ENCODE peak calls at places on chromosome 14, in eight cellular contexts. P, L, W, Q, T, Y, R and V are unnamed samples. For H3K4me1 and H3K36me3, the result is how much of the 10 kb centered on the place peaks cover.

GRCh38 chr14:90903101-90903500 is 86.9 kb upstream of the TTC7B start:
- DNase-seq in Y (peak), R (peak), L (peak), T (no peak), W (peak), Q (peak), P (no peak), V (peak)

GRCh38 chr14:25953532-25954144 is 644.2 kb downstream of the NOVA1 start:
- DNase-seq in Y (no peak), P (peak), W (peak), R (no peak), Q (peak), T (no peak), L (no peak), V (peak)

GRCh38 chr14:53331921-53332320 is 178.8 kb upstream of the DDHD1 start:
- DNase-seq in Y (no peak), R (no peak), P (no peak), L (no peak), Q (no peak), W (no peak), T (no peak), V (no peak)

GRCh38 chr14:91889477-91890211 is 22.3 kb upstream of the TC2N start:
- DNase-seq in W (peak), L (no peak), Q (peak), T (no peak), Y (no peak), R (peak), P (peak), V (peak)

GRCh38 chr14:34971381-34971780 is 11.4 kb upstream of the SRP54 start:
- DNase-seq in T (no peak), W (no peak), Y (no peak), R (no peak), P (no peak), L (no peak), Q (no peak), V (no peak)

GRCh38 chr14:39266871-39267591 is 33.3 kb downstream of the MIA2 start:
- DNase-seq in W (peak), Y (peak), P (peak), T (peak), Q (peak), R (peak), L (peak), V (peak)

GRCh38 chr14:68789002-68789797 is 3.7 kb downstream of the ZFP36L1 start:
- DNase-seq in L (peak), Y (peak), R (peak), W (peak), P (peak), Q (peak), T (peak), V (peak)

GRCh38 chr14:88798161-88798560 is 5.4 kb upstream of the EML5 start:
- DNase-seq in W (no peak), P (no peak), Y (no peak), T (no peak), Q (no peak), L (no peak), R (no peak), V (no peak)

GRCh38 chr14:95256776-95257060 is 63.0 kb downstream of the CLMN start:
- DNase-seq in R (no peak), Q (no peak), W (no peak), P (no peak), T (no peak), Y (no peak), L (no peak), V (no peak)

GRCh38 chr14:37274652-37275051 is 76.9 kb downstream of the MIPOL1 start:
- DNase-seq in R (no peak), Y (no peak), T (no peak), P (no peak), L (no peak), Q (no peak), W (no peak), V (no peak)

GRCh38 chr14:105168496-105168978 is at the start of gene JAG2:
- DNase-seq in P (peak), W (no peak), T (no peak), Y (peak), R (peak), L (peak), Q (peak), V (no peak)

GRCh38 chr14:33814010-33814409 is 136.9 kb downstream of the EGLN3 start:
- DNase-seq in P (no peak), T (no peak), R (no peak), Q (no peak), W (no peak), L (no peak), Y (no peak), V (no peak)

GRCh38 chr14:41636492-41637392 is 30.1 kb downstream of the LRFN5 start:
- DNase-seq in T (no peak), P (no peak), Y (no peak), R (no peak), W (no peak), Q (no peak), L (no peak), V (no peak)

GRCh38 chr14:24197066-24197465 is 1.8 kb upstream of the TM9SF1 start:
- DNase-seq in W (no peak), T (no peak), Y (no peak), R (no peak), P (no peak), Q (no peak), L (no peak), V (no peak)

GRCh38 chr14:92579244-92579643 is 65.7 kb downstream of the RIN3 start:
- DNase-seq in L (no peak), Y (no peak), W (no peak), T (no peak), R (no peak), P (no peak), Q (no peak), V (no peak)

GRCh38 chr14:78519863-78520262 is 349.7 kb downstream of the NRXN3 start:
- DNase-seq in P (no peak), L (peak), Y (no peak), Q (peak), W (no peak), R (peak), T (no peak), V (no peak)

GRCh38 chr14:24861083-24861630 is 188.8 kb downstream of the STXBP6 start:
- DNase-seq in W (no peak), R (no peak), T (no peak), Q (no peak), Y (no peak), L (no peak), P (no peak), V (no peak)

GRCh38 chr14:22561661-22562579 is 27.1 kb downstream of the DAD1 start:
- DNase-seq in R (peak), L (no peak), W (no peak), Y (peak), P (no peak), Q (peak), T (no peak), V (no peak)

GRCh38 chr14:90453401-90453951 is 56.6 kb downstream of the CALM1 start:
- DNase-seq in T (no peak), P (no peak), Y (no peak), Q (no peak), R (no peak), W (peak), L (peak), V (no peak)

GRCh38 chr14:34951286-34951685 is 31.5 kb upstream of the SRP54 start:
- DNase-seq in R (no peak), Y (no peak), Q (no peak), T (no peak), W (no peak), L (no peak), P (no peak), V (no peak)

GRCh38 chr14:54621686-54622085 is 54.8 kb downstream of the SAMD4A start:
- DNase-seq in T (no peak), Q (no peak), R (no peak), Y (no peak), P (no peak), W (no peak), L (no peak), V (no peak)

GRCh38 chr14:54623279-54624004 is 56.5 kb downstream of the SAMD4A start:
- DNase-seq in L (no peak), Y (no peak), W (no peak), R (no peak), T (no peak), Q (no peak), P (no peak), V (no peak)

GRCh38 chr14:54614296-54614695 is 47.4 kb downstream of the SAMD4A start:
- DNase-seq in T (no peak), Y (no peak), L (no peak), Q (no peak), W (no peak), P (no peak), R (no peak), V (no peak)

GRCh38 chr14:54622189-54622958 is 55.4 kb downstream of the SAMD4A start:
- DNase-seq in R (no peak), T (no peak), L (no peak), Y (no peak), P (no peak), W (no peak), Q (no peak), V (no peak)

DNA sequence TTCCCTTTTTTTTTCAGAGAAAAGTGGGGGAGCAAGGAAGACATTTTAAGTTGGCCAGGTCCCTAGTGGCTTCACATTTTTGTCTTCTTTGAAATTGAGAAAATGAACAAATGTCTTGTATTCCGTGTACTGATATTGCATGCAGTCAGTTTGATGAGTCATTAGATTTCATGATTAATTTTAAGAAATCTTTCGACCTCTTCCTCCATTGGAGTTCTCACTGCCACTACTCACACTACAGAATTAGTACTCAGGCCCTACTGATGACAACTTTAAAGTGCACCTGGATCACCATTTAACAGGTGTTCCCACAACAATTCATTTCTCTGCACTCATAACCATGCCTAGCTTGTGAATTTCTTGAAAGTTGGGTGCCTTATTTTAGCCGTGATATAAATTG is 50.5 kb downstream of the SAMD4A start:
- DNase-seq in P (no peak), Q (no peak), L (no peak), T (no peak), R (no peak), W (no peak), Y (no peak), V (no peak)
- H3K4me1 ChIP-seq in P (under half), Q (under half), L (under half), T (under half), R (under half), W (under half), Y (under half), V (under half)

GRCh38 chr14:103692871-103693270 is 22.4 kb downstream of the XRCC3 start:
- DNase-seq in P (peak), R (no peak), Y (no peak), T (peak), Q (peak), L (no peak), W (no peak), V (no peak)
- H3K36me3 ChIP-seq in P (under half), R (under half), Y (under half), T (half or more), Q (under half), L (under half), W (under half), V (under half)

DNA sequence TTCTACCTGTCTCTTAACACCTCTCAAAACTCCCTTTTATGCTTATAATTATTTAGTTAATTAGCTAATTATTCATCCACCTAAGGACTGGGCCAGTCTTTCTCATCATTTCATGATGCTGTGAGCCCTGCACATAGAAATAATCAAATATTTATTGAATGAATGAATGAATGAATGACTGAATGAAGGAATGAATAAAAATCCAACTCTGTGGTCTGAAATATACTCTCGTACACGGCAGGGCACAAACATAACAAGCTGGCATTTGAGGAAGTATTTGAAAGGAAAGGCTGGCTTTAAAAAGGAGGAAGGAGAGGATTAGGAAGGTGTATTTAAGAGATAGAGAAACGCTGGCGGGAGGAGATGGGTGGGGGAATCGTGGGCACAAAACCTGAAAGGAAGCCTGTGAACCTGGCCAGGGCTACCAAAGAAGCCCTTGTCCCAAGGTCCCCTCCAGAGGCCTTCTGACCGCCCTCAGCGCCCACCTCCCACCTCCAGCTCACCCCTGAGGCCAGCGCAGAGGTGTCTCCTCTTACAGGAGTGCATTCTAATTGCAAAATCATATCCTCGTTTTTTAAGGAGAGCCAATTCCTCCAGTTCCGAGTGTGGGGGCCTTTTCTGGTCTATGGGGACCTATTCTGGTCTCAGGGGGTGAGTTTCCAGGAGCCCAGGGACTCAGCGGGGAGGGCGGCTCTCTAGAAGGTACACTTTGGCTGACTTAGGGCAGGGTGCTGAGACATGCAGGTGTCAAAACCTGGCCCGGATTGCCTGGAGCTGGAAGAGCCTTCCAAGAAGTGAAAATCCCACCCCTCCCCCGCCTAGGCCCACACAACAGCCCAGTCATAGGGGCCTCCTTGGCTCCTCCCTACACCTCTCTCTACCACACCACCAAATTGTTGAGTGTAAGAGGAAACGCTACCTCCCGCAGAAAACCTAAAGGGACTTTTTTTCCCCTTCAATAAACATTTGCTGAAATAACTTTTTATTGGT is 8.7 kb upstream of the JDP2 start:
- DNase-seq in T (no peak), P (no peak), L (no peak), Q (peak), W (no peak), R (no peak), Y (no peak), V (no peak)
- H3K27ac ChIP-seq in T (no peak), P (no peak), L (peak), Q (peak), W (no peak), R (no peak), Y (no peak), V (no peak)

GRCh38 chr14:61334197-61334701 is 12.9 kb downstream of the PRKCH start:
- DNase-seq in R (no peak), L (no peak), Q (no peak), P (no peak), Y (no peak), W (no peak), T (no peak), V (no peak)
- H3K4me1 ChIP-seq in R (under half), L (under half), Q (under half), P (under half), Y (half or more), W (under half), T (under half), V (under half)

GRCh38 chr14:20382526-20382925 is 30.8 kb downstream of the TEP1 start:
- DNase-seq in Q (no peak), T (no peak), R (no peak), W (no peak), Y (no peak), P (no peak), L (no peak), V (no peak)
- H3K36me3 ChIP-seq in Q (under half), T (half or more), R (under half), W (under half), Y (half or more), P (under half), L (half or more), V (under half)

GRCh38 chr14:64683264-64683663 is 21.0 kb upstream of the PLEKHG3 start:
- DNase-seq in L (no peak), Y (no peak), R (no peak), T (no peak), P (no peak), Q (no peak), W (no peak), V (no peak)
- H3K27ac ChIP-seq in L (peak), Y (no peak), R (peak), T (no peak), P (peak), Q (peak), W (no peak), V (peak)

DNA sequence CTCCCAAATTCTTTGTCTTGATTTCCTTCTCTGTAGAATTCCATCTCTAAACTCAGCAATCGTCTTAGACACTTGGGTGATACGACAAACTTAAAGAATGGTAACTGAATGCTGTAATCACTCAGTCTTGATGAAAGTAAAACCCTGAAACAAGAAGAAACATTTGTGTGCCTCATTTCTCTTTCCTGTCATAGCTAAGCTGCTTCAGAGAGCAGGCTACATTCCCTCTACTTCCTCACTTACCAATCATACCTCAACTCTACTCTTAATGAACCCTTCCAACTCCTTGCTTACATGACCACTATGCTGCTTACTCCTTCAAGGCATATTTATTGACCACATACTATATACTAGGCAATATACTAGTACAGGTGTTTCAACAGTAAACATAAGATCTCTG is 8.3 kb downstream of the MAP4K5 start:
- DNase-seq in L (no peak), Y (no peak), T (no peak), Q (no peak), W (no peak), R (no peak), P (no peak), V (no peak)
- H3K4me1 ChIP-seq in L (under half), Y (under half), T (under half), Q (under half), W (under half), R (under half), P (under half), V (under half)

GRCh38 chr14:21206753-21207684 is 51.2 kb upstream of the OR5AU1 start:
- DNase-seq in Y (no peak), Q (no peak), W (no peak), R (no peak), L (no peak), T (no peak), P (no peak), V (no peak)

GRCh38 chr14:21210023-21210422 is 54.2 kb upstream of the OR5AU1 start:
- DNase-seq in T (no peak), R (no peak), W (no peak), Y (no peak), Q (no peak), P (no peak), L (no peak), V (no peak)

GRCh38 chr14:21208554-21208953 is 52.7 kb upstream of the OR5AU1 start:
- DNase-seq in Q (no peak), T (no peak), L (no peak), P (no peak), Y (no peak), W (no peak), R (no peak), V (no peak)

GRCh38 chr14:21211509-21211908 is 55.6 kb upstream of the OR5AU1 start:
- DNase-seq in T (no peak), R (no peak), P (no peak), Q (no peak), W (no peak), Y (no peak), L (no peak), V (no peak)

DNA sequence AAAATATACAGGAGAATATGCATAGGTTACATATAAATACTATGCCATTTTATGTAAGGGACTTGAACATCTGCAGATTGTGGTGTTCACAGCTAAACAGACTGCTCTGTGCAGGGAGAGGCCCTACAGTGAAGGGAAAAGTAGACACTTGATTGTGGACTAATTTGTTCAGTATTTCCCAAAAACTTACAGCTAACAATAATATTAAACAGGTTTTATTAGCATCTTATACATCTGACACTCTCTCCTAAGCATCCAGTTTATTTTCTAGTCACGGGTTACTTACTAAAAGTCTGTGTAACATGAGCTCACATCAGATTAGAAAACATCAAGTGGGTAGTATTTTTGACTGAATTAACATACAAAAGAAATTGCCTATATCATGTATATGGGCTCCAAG is 53.3 kb upstream of the OR5AU1 start:
- DNase-seq in L (no peak), R (no peak), Q (no peak), W (no peak), T (no peak), Y (no peak), P (no peak), V (no peak)
- H3K36me3 ChIP-seq in L (under half), R (under half), Q (under half), W (under half), T (half or more), Y (half or more), P (under half), V (under half)

GRCh38 chr14:71725802-71726638 is 206.2 kb upstream of the RGS6 start:
- DNase-seq in L (no peak), W (no peak), Y (no peak), T (no peak), Q (no peak), R (no peak), P (no peak), V (no peak)
- H3K27ac ChIP-seq in L (no peak), W (no peak), Y (no peak), T (no peak), Q (no peak), R (no peak), P (peak), V (peak)

GRCh38 chr14:71593966-71594365 is 338.3 kb upstream of the RGS6 start:
- DNase-seq in T (no peak), W (no peak), Q (no peak), P (no peak), L (no peak), R (no peak), Y (no peak), V (no peak)

GRCh38 chr14:71592361-71592760 is 339.9 kb upstream of the RGS6 start:
- DNase-seq in T (no peak), Q (no peak), P (no peak), Y (no peak), W (no peak), L (no peak), R (no peak), V (no peak)

GRCh38 chr14:71594828-71595227 is 337.4 kb upstream of the RGS6 start:
- DNase-seq in Q (no peak), T (no peak), R (no peak), Y (no peak), P (no peak), L (no peak), W (no peak), V (no peak)

GRCh38 chr14:71590131-71590530 is 342.1 kb upstream of the RGS6 start:
- DNase-seq in Q (no peak), R (no peak), L (no peak), T (no peak), W (no peak), P (no peak), Y (no peak), V (no peak)

DNA sequence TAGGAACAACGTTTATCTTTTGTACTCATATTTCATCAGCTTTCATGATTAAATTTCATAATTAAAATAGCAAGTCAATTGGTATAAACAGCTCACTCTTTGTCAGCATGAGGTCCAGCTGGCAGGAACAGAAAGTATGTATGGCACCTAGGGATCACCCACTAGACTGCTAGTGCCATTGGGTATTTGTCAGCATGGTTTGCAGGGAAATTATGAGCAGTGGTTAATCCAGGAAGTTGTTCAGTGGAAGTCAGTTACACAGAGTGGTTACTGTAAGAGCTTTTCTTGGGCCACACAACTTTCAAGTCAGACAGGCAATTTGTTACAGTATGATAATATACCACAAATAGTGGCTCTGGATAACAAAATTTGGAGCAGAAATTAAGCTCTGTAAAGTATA is 340.3 kb upstream of the RGS6 start:
- DNase-seq in Q (no peak), P (no peak), L (no peak), Y (no peak), R (no peak), T (no peak), W (no peak), V (no peak)
- H3K4me1 ChIP-seq in Q (under half), P (under half), L (under half), Y (under half), R (under half), T (under half), W (under half), V (under half)